ENCODE peak calls at places on chromosome 15, in six cellular contexts. E, X, Q, Y, H and G are unnamed samples.

GRCh38 chr15:79989682-79990081 is 18.7 kb upstream of the BCL2A1 start:
- DNase-seq in E (no peak), X (no peak), Q (no peak), Y (no peak), H (no peak), G (no peak)

GRCh38 chr15:68638953-68639500 is 60.2 kb downstream of the CORO2B start:
- DNase-seq in E (no peak), X (no peak), Q (no peak), Y (no peak), H (no peak), G (no peak)

GRCh38 chr15:25501828-25502446 is 63.1 kb upstream of the UBE3A start:
- DNase-seq in E (no peak), X (peak), Q (peak), Y (no peak), H (peak), G (no peak)

GRCh38 chr15:29668120-29668602 is 154.1 kb downstream of the TJP1 start:
- DNase-seq in E (no peak), X (peak), Q (peak), Y (no peak), H (peak), G (peak)

GRCh38 chr15:42100021-42100800 is 5.8 kb upstream of the PLA2G4D start:
- DNase-seq in E (no peak), X (peak), Q (no peak), Y (no peak), H (no peak), G (no peak)

GRCh38 chr15:89088605-89089315 is 504 bp downstream of the ABHD2 start:
- DNase-seq in E (peak), X (no peak), Q (peak), Y (peak), H (no peak), G (peak)

GRCh38 chr15:98715890-98716443 is 67.6 kb downstream of the IGF1R start:
- DNase-seq in E (no peak), X (no peak), Q (no peak), Y (no peak), H (no peak), G (no peak)

GRCh38 chr15:57213783-57214366 is 162.4 kb upstream of the CGNL1 start:
- DNase-seq in E (no peak), X (peak), Q (no peak), Y (no peak), H (no peak), G (no peak)

GRCh38 chr15:69609176-69609575 is 156.6 kb downstream of the RPLP1 start:
- DNase-seq in E (no peak), X (peak), Q (no peak), Y (no peak), H (no peak), G (no peak)

GRCh38 chr15:70054884-70055387 is 42.8 kb downstream of the TLE3 start:
- DNase-seq in E (peak), X (no peak), Q (no peak), Y (no peak), H (no peak), G (no peak)

GRCh38 chr15:48637639-48638038 is 7.9 kb downstream of the FBN1 start:
- DNase-seq in E (no peak), X (no peak), Q (no peak), Y (no peak), H (no peak), G (no peak)

GRCh38 chr15:51760805-51761204 is 9.4 kb downstream of the TMOD2 start:
- DNase-seq in E (no peak), X (no peak), Q (no peak), Y (no peak), H (no peak), G (no peak)

GRCh38 chr15:64112904-64113303 is 17.1 kb downstream of the SNX1 start:
- DNase-seq in E (no peak), X (no peak), Q (no peak), Y (no peak), H (no peak), G (no peak)
- H3K27ac ChIP-seq in E (no peak), X (no peak), Q (no peak), Y (peak), H (no peak), G (peak)

GRCh38 chr15:74844319-74845207 is 1.6 kb upstream of the ULK3 start:
- DNase-seq in E (no peak), X (no peak), Q (no peak), Y (no peak), H (no peak), G (no peak)
- H3K27ac ChIP-seq in E (peak), X (no peak), Q (no peak), Y (peak), H (no peak), G (no peak)

GRCh38 chr15:58548308-58549012 is 116.7 kb downstream of the LIPC start:
- DNase-seq in E (no peak), X (no peak), Q (no peak), Y (no peak), H (no peak), G (no peak)
- H3K27ac ChIP-seq in E (no peak), X (no peak), Q (no peak), Y (no peak), H (no peak), G (peak)

GRCh38 chr15:39318231-39318630 is 262.6 kb upstream of the THBS1 start:
- DNase-seq in E (no peak), X (no peak), Q (no peak), Y (no peak), H (no peak), G (no peak)
- H3K27ac ChIP-seq in E (no peak), X (no peak), Q (no peak), Y (no peak), H (no peak), G (no peak)